ENCODE peak calls at places on chromosome 19, in five cellular contexts. V is heart right ventricle; Q is AG08396; B is HAP-1; X is stimulated activated CD4-positive, alpha-beta T cell treated with anti-CD3 and anti-CD28 coated beads, Interleukin-12 subunit alpha, Interleukin-12 subunit beta, amount 100 ng/mL, for 4 hours. W is an unnamed sample.
A peak's percentile ranks its signal among the peaks of the same experiment; 100 is the strongest.

GRCh38 chr19:50567052-50567841 is 988 bp downstream of the LRRC4B start:
- DNase-seq in Q (no peak), X (no peak), V (no peak), B (no peak), W (no peak)

GRCh38 chr19:16373539-16373938 is 48.9 kb downstream of the KLF2 start:
- DNase-seq in Q (peak; percentile 85), X (no peak), B (no peak), V (no peak), W (peak; percentile 50)

GRCh38 chr19:1998712-1999708 is 16.5 kb downstream of the BTBD2 start:
- DNase-seq in B (no peak), Q (no peak), X (no peak), V (no peak), W (no peak)

GRCh38 chr19:42926781-42927180 is 9.1 kb upstream of the PSG6 start:
- DNase-seq in X (no peak), B (no peak), V (no peak), Q (no peak), W (no peak)

GRCh38 chr19:49432141-49433073 is 7.2 kb downstream of the GFY start:
- DNase-seq in X (no peak), B (no peak), V (no peak), Q (no peak), W (no peak)

GRCh38 chr19:8576273-8576993 is 809 bp downstream of the MYO1F start:
- DNase-seq in B (no peak), X (no peak), Q (no peak), V (no peak), W (no peak)

GRCh38 chr19:48544856-48545750 is 6.9 kb upstream of the SULT2B1 start:
- DNase-seq in B (no peak), X (no peak), Q (no peak), V (no peak), W (no peak)

GRCh38 chr19:17335575-17335974 is 920 bp upstream of the ANO8 start:
- DNase-seq in X (no peak), V (no peak), Q (no peak), B (no peak), W (no peak)

GRCh38 chr19:38661996-38662395 is 14.5 kb downstream of the ACTN4 start:
- DNase-seq in B (no peak), Q (no peak), V (no peak), X (no peak), W (peak; percentile 31)

GRCh38 chr19:38455031-38455430 is 21.5 kb downstream of the RYR1 start:
- DNase-seq in V (no peak), B (peak; percentile 40), X (no peak), Q (peak; percentile 58), W (peak; percentile 74)

GRCh38 chr19:46878613-46879375 is 18.0 kb downstream of the ARHGAP35 start:
- DNase-seq in B (no peak), V (no peak), Q (no peak), X (no peak), W (no peak)

GRCh38 chr19:54041969-54042606 is 21.6 kb downstream of the VSTM1 start:
- DNase-seq in B (no peak), V (no peak), Q (no peak), X (no peak), W (no peak)

GRCh38 chr19:8441725-8442544 is 2.8 kb upstream of the HNRNPM start:
- DNase-seq in V (no peak), X (no peak), Q (no peak), B (no peak), W (no peak)

GRCh38 chr19:38635483-38636399 is 11.7 kb upstream of the ACTN4 start:
- DNase-seq in B (no peak), Q (no peak), X (no peak), V (no peak), W (no peak)

GRCh38 chr19:18424122-18424889 is 5.1 kb downstream of the SSBP4 start:
- DNase-seq in V (no peak), B (no peak), X (no peak), Q (no peak), W (no peak)

GRCh38 chr19:54464044-54464623 is 556 bp upstream of the LENG9 start:
- DNase-seq in X (peak; percentile 75), Q (no peak), B (peak; percentile 82), V (peak; percentile 68), W (peak; percentile 88)

GRCh38 chr19:37698216-37698615 is 21.3 kb downstream of the ZNF607 start:
- DNase-seq in V (no peak), B (no peak), X (no peak), Q (no peak), W (no peak)

GRCh38 chr19:19152668-19153384 is 14.5 kb upstream of the TMEM161A start:
- DNase-seq in X (no peak), V (peak; percentile 36), Q (no peak), B (no peak), W (no peak)

GRCh38 chr19:19256072-19256969 is 16.8 kb downstream of the TM6SF2 start:
- DNase-seq in X (no peak), B (no peak), Q (no peak), V (no peak), W (peak; percentile 84)

GRCh38 chr19:1087813-1088418 is 7.3 kb downstream of the POLR2E start:
- DNase-seq in V (no peak), Q (no peak), X (no peak), B (no peak), W (no peak)

GRCh38 chr19:57712222-57712621 is 3.2 kb upstream of the ZNF154 start:
- DNase-seq in Q (no peak), X (no peak), V (no peak), B (no peak), W (no peak)

GRCh38 chr19:40424637-40425449 is 949 bp downstream of the SERTAD1 start:
- DNase-seq in Q (no peak), V (no peak), B (peak; percentile 20), X (peak; percentile 11), W (no peak)

GRCh38 chr19:29858000-29858596 is 46.3 kb downstream of the CCNE1 start:
- DNase-seq in Q (no peak), B (peak; percentile 36), V (no peak), X (peak; percentile 29), W (no peak)

GRCh38 chr19:48796468-48797083 is 14.3 kb downstream of the BCAT2 start:
- DNase-seq in V (no peak), Q (no peak), B (no peak), X (no peak), W (no peak)

GRCh38 chr19:31214086-31214485 is 135.2 kb downstream of the TSHZ3 start:
- DNase-seq in V (peak; percentile 20), X (peak; percentile 76), B (no peak), Q (peak; percentile 92), W (no peak)

GRCh38 chr19:6551607-6552450 is 21.0 kb downstream of the TNFSF9 start:
- DNase-seq in X (peak; percentile 43), Q (peak; percentile 24), V (peak; percentile 26), B (peak; percentile 16), W (no peak)

GRCh38 chr19:40466219-40467006 is at the start of gene SPTBN4:
- DNase-seq in X (peak; percentile 56), Q (no peak), B (no peak), V (peak; percentile 41), W (peak; percentile 47)

W was measured in HuH-7.5.